ENCODE peak calls at places on chromosomes 4 and X, in eight cellular contexts. L is choroid plexus epithelial cell, E is astrocyte, Y is fibroblast of mammary gland, Z is fibroblast of lung, B is left lung, J is HFF-Myc, Q is fibroblast of pulmonary artery. D is an unnamed sample.
A peak's percentile ranks its signal among the peaks of the same experiment; 100 is the strongest.

GRCh38 chr4:3199661-3200422 is 49.1 kb upstream of the MSANTD1 start:
- DNase-seq in L (no peak), E (no peak), Y (peak; percentile 59), Z (peak; percentile 31), B (no peak), J (no peak), Q (no peak), D (no peak)

GRCh38 chr4:156774422-156774821 is 197.2 kb downstream of the PDGFC start:
- DNase-seq in L (peak; percentile 95), E (peak; percentile 95), Y (peak; percentile 97), Z (peak; percentile 93), B (peak; percentile 37), J (no peak), Q (peak; percentile 94), D (peak; percentile 93)

GRCh38 chr4:72374156-72374555 is 194.9 kb downstream of the ADAMTS3 start:
- DNase-seq in L (no peak), E (no peak), Y (no peak), Z (no peak), B (no peak), J (no peak), Q (no peak), D (no peak)

GRCh38 chrX:122196338-122196737 is 987.7 kb upstream of the GRIA3 start:
- DNase-seq in L (no peak), E (no peak), Y (no peak), Z (no peak), B (no peak), J (no peak), Q (no peak), D (no peak)

GRCh38 chr4:109803924-109804571 is 2.2 kb upstream of the CFI start:
- DNase-seq in L (peak; percentile 79), E (peak; percentile 58), Y (peak; percentile 55), Z (peak; percentile 45), B (no peak), J (peak; percentile 31), Q (peak; percentile 66), D (peak; percentile 62)

GRCh38 chr4:89619230-89619962 is 217.6 kb downstream of the SNCA start:
- DNase-seq in L (peak; percentile 4), E (no peak), Y (no peak), Z (no peak), B (no peak), J (no peak), Q (no peak), D (no peak)

GRCh38 chrX:78330540-78330939 is 3.1 kb upstream of the CYSLTR1 start:
- DNase-seq in L (no peak), E (no peak), Y (no peak), Z (no peak), B (no peak), J (no peak), Q (no peak), D (no peak)

GRCh38 chrX:103883533-103883932 is 51.5 kb upstream of the RAB9B start:
- DNase-seq in L (peak; percentile 26), E (no peak), Y (no peak), Z (no peak), B (no peak), J (no peak), Q (peak; percentile 28), D (no peak)

GRCh38 chr4:16264798-16265197 is 38.5 kb upstream of the TAPT1 start:
- DNase-seq in L (peak; percentile 75), E (peak; percentile 16), Y (peak; percentile 65), Z (peak; percentile 70), B (no peak), J (peak; percentile 15), Q (peak; percentile 73), D (peak; percentile 52)

GRCh38 chr4:139672732-139673131 is 7.1 kb downstream of the MGST2 start:
- DNase-seq in L (no peak), E (no peak), Y (no peak), Z (no peak), B (no peak), J (no peak), Q (no peak), D (no peak)

GRCh38 chr4:1233641-1234277 is 15.2 kb downstream of the CTBP1 start:
- DNase-seq in L (peak; percentile 69), E (peak; percentile 7), Y (peak; percentile 60), Z (peak; percentile 70), B (peak; percentile 68), J (no peak), Q (peak; percentile 47), D (no peak)
- TF ChIP-seq CTCF in L (peak; percentile 80), E (peak; percentile 10), Y (peak; percentile 54), Z (peak; percentile 78), B (peak; percentile 14), J (peak; percentile 49), Q (peak; percentile 52), D (peak; percentile 23)

GRCh38 chrX:13074297-13075262 is 30.2 kb upstream of the FAM9C start:
- DNase-seq in L (no peak), E (no peak), Y (no peak), Z (no peak), B (no peak), J (no peak), Q (no peak), D (no peak)
- H3K4me3 ChIP-seq in L (no peak overlapping the region), E (no peak overlapping the region), Y (no peak overlapping the region), Z (no peak overlapping the region), B (no peak overlapping the region), J (no peak overlapping the region), Q (no peak overlapping the region), D (no peak overlapping the region)

GRCh38 chrX:25858273-25858880 is 279.8 kb upstream of the MAGEB18 start:
- DNase-seq in L (peak; percentile 0), E (no peak), Y (no peak), Z (peak; percentile 1), B (no peak), J (no peak), Q (peak; percentile 46), D (peak; percentile 7)
- TF ChIP-seq CTCF in L (no peak), E (no peak), Y (no peak), Z (no peak), B (no peak), J (no peak), Q (peak; percentile 22), D (peak; percentile 19)

GRCh38 chr4:186021461-186022167 is 47.3 kb upstream of the TLR3 start:
- DNase-seq in L (peak; percentile 75), E (peak; percentile 15), Y (peak; percentile 41), Z (peak; percentile 50), B (no peak), J (no peak), Q (peak; percentile 70), D (peak; percentile 37)
- H3K4me3 ChIP-seq in L (peak overlapping the region; percentile 49), E (no peak overlapping the region), Y (no peak overlapping the region), Z (no peak overlapping the region), B (no peak overlapping the region), J (no peak overlapping the region), Q (peak overlapping the region; percentile 39), D (no peak overlapping the region)

GRCh38 chr4:78174931-78175330 is 117.8 kb downstream of the FRAS1 start:
- DNase-seq in L (no peak), E (no peak), Y (no peak), Z (no peak), B (no peak), J (no peak), Q (no peak), D (no peak)
- TF ChIP-seq CTCF in L (no peak), E (no peak), Y (no peak), Z (no peak), B (no peak), J (no peak), Q (no peak), D (no peak)

GRCh38 chr4:85573270-85573669 is 98.3 kb downstream of the ARHGAP24 start:
- DNase-seq in L (no peak), E (peak; percentile 11), Y (peak; percentile 11), Z (no peak), B (no peak), J (no peak), Q (no peak), D (no peak)
- H3K4me3 ChIP-seq in L (no peak overlapping the region), E (no peak overlapping the region), Y (no peak overlapping the region), Z (no peak overlapping the region), B (no peak overlapping the region), J (no peak overlapping the region), Q (no peak overlapping the region), D (no peak overlapping the region)